ENCODE peak calls at places on chromosomes 6 and 20, in six cellular contexts. L, G, O, D, I and R are unnamed samples.

GRCh38 chr6:27630727-27631613 is 158.1 kb upstream of the ZNF184 start:
- DNase-seq in O (peak; percentile 18), I (peak; percentile 52), L (no peak), D (no peak), G (no peak), R (no peak)

GRCh38 chr6:75849329-75850025 is 100.4 kb downstream of the MYO6 start:
- DNase-seq in I (no peak), L (no peak), G (no peak), D (no peak), O (no peak), R (no peak)

GRCh38 chr20:38805502-38805957 is at the start of gene PPP1R16B:
- DNase-seq in G (peak; percentile 75), I (peak; percentile 85), O (peak; percentile 62), L (peak; percentile 58), D (peak; percentile 77), R (peak; percentile 67)

GRCh38 chr6:25635886-25636317 is 16.1 kb upstream of the SCGN start:
- DNase-seq in D (no peak), L (no peak), G (no peak), I (no peak), O (no peak), R (no peak)

GRCh38 chr20:36818831-36819230 is 45.3 kb upstream of the DSN1 start:
- DNase-seq in D (no peak), L (no peak), G (no peak), O (no peak), I (no peak), R (no peak)

GRCh38 chr6:134937426-134937825 is 12.5 kb downstream of the ALDH8A1 start:
- DNase-seq in L (no peak), I (no peak), D (no peak), O (no peak), G (no peak), R (no peak)

GRCh38 chr6:34592208-34592952 is 36.3 kb upstream of the SPDEF start:
- DNase-seq in O (no peak), I (no peak), G (no peak), L (no peak), D (no peak), R (no peak)

GRCh38 chr6:2021713-2022125 is 223.7 kb downstream of the GMDS start:
- DNase-seq in D (no peak), L (no peak), G (no peak), O (no peak), I (no peak), R (no peak)

GRCh38 chr6:142523485-142523884 is 221.7 kb downstream of the ADGRG6 start:
- DNase-seq in G (no peak), I (no peak), O (no peak), D (no peak), L (no peak), R (no peak)

GRCh38 chr6:126380072-126380583 is 40.2 kb downstream of the CENPW start:
- DNase-seq in I (no peak), L (no peak), O (no peak), G (no peak), D (no peak), R (no peak)

GRCh38 chr6:56594699-56595098 is 48.0 kb downstream of the DST start:
- DNase-seq in D (no peak), O (no peak), L (no peak), I (no peak), G (no peak), R (no peak)

GRCh38 chr20:33038243-33038642 is 6.8 kb downstream of the BPIFB6 start:
- DNase-seq in G (no peak), I (no peak), L (no peak), D (no peak), O (no peak), R (no peak)